ENCODE peak calls at places on chromosomes 13 and 19, in seven cellular contexts. B, G, F, E, Y, N and Q are unnamed samples.

GRCh38 chr19:16372065-16372915 is 47.7 kb downstream of the KLF2 start:
- DNase-seq in F (no peak), B (no peak), E (no peak), N (no peak), Y (no peak), G (no peak), Q (no peak)

GRCh38 chr13:99439850-99440604 is 61.2 kb upstream of the TM9SF2 start:
- DNase-seq in Y (no peak), F (no peak), B (no peak), G (no peak), N (no peak), E (no peak), Q (no peak)

GRCh38 chr13:29758591-29759114 is 91.8 kb downstream of the UBL3 start:
- DNase-seq in Y (peak), F (no peak), G (no peak), B (no peak), N (no peak), E (no peak), Q (peak)

GRCh38 chr13:38641164-38641948 is 45.5 kb upstream of the FREM2 start:
- DNase-seq in N (no peak), B (no peak), E (no peak), G (no peak), Y (no peak), F (no peak), Q (no peak)

GRCh38 chr13:98548230-98548629 is 28.7 kb downstream of the STK24 start:
- DNase-seq in N (peak), B (no peak), E (no peak), F (no peak), Y (no peak), G (no peak), Q (peak)

GRCh38 chr19:58511353-58512208 is at the start of gene SLC27A5:
- DNase-seq in Y (no peak), G (no peak), N (no peak), B (no peak), F (no peak), E (no peak), Q (no peak)

GRCh38 chr13:94481966-94482365 is 2.5 kb upstream of the DCT start:
- DNase-seq in N (peak), G (no peak), Y (no peak), E (no peak), B (no peak), F (no peak), Q (peak)

GRCh38 chr13:114230575-114230974 is 4.1 kb upstream of the CDC16 start:
- DNase-seq in B (no peak), Y (no peak), F (no peak), N (no peak), G (no peak), E (no peak), Q (no peak)

GRCh38 chr19:12647490-12648071 is 19.0 kb downstream of the MAN2B1 start:
- DNase-seq in B (peak), Y (peak), E (peak), G (no peak), N (no peak), F (peak), Q (no peak)

GRCh38 chr13:80428344-80429096 is 87.6 kb upstream of the SPRY2 start:
- DNase-seq in B (no peak), F (no peak), G (no peak), N (no peak), E (no peak), Y (peak), Q (no peak)

GRCh38 chr19:47564081-47564480 is 8.9 kb downstream of the ZNF541 start:
- DNase-seq in N (no peak), G (no peak), B (no peak), E (no peak), Y (no peak), F (no peak), Q (no peak)

GRCh38 chr19:10625003-10625761 is at the start of gene SLC44A2:
- DNase-seq in F (peak), Y (peak), N (peak), E (peak), B (peak), G (peak), Q (peak)

GRCh38 chr13:77040076-77040475 is 13.1 kb upstream of the FBXL3 start:
- DNase-seq in G (no peak), F (no peak), N (no peak), Y (no peak), E (no peak), B (no peak), Q (no peak)

GRCh38 chr13:97749174-97749573 is 204.3 kb upstream of the IPO5 start:
- DNase-seq in F (peak), N (peak), Y (peak), G (no peak), B (no peak), E (no peak), Q (no peak)

GRCh38 chr13:59568306-59568705 is 595.4 kb downstream of the DIAPH3 start:
- DNase-seq in N (no peak), B (no peak), G (no peak), E (no peak), Y (no peak), F (peak), Q (no peak)

GRCh38 chr13:51444922-51445321 is 7.9 kb downstream of the INTS6 start:
- DNase-seq in E (no peak), N (peak), G (no peak), F (peak), B (no peak), Y (no peak), Q (peak)

GRCh38 chr13:113224486-113224885 is 15.1 kb downstream of the CUL4A start:
- DNase-seq in B (no peak), Y (no peak), F (no peak), E (no peak), G (no peak), N (no peak), Q (no peak)

GRCh38 chr19:14118165-14119051 is 846 bp upstream of the PRKACA start:
- DNase-seq in N (peak), B (no peak), F (peak), Y (peak), E (peak), G (peak), Q (peak)

GRCh38 chr13:112968910-112969691 is at the start of gene MCF2L:
- DNase-seq in G (peak), N (peak), Y (no peak), B (peak), E (peak), F (peak), Q (peak)

GRCh38 chr19:36652958-36653357 is 13.7 kb downstream of the ZNF461 start:
- DNase-seq in B (no peak), Y (no peak), F (no peak), E (no peak), N (no peak), G (no peak), Q (no peak)

GRCh38 chr13:62643007-62643483 is 1227.4 kb upstream of the PCDH20 start:
- DNase-seq in Y (peak), E (no peak), G (no peak), N (peak), B (no peak), F (peak), Q (peak)

GRCh38 chr19:4172861-4173473 is 9.4 kb downstream of the SIRT6 start:
- DNase-seq in E (peak), N (peak), Y (peak), F (peak), G (peak), B (peak), Q (peak)

GRCh38 chr13:43805071-43805468 is 18.3 kb upstream of the ENOX1 start:
- DNase-seq in F (peak), B (no peak), G (no peak), N (peak), Y (peak), E (no peak), Q (peak)

GRCh38 chr19:55176116-55176515 is 4.0 kb downstream of the SYT5 start:
- DNase-seq in B (no peak), F (no peak), G (no peak), E (no peak), N (no peak), Y (no peak), Q (no peak)

GRCh38 chr13:28497143-28497876 is 2.4 kb upstream of the FLT1 start:
- DNase-seq in N (no peak), Y (no peak), G (no peak), B (no peak), F (no peak), E (no peak), Q (no peak)

GRCh38 chr19:5126498-5127223 is 157.7 kb downstream of the KDM4B start:
- DNase-seq in F (no peak), N (no peak), B (no peak), G (no peak), E (no peak), Y (no peak), Q (no peak)

GRCh38 chr13:76505437-76505836 is 380.8 kb downstream of the KCTD12 start:
- DNase-seq in G (no peak), F (no peak), Y (no peak), B (no peak), E (no peak), N (no peak), Q (no peak)

GRCh38 chr19:45457776-45458175 is 10.0 kb upstream of the FOSB start:
- DNase-seq in B (no peak), G (no peak), N (no peak), Y (no peak), E (no peak), F (no peak), Q (no peak)

GRCh38 chr13:95317037-95317989 is 16.1 kb upstream of the ABCC4 start:
- DNase-seq in N (no peak), F (no peak), G (no peak), B (no peak), E (no peak), Y (no peak), Q (peak)

GRCh38 chr19:1407662-1408299 is 395 bp downstream of the DAZAP1 start:
- DNase-seq in N (no peak), F (no peak), E (no peak), G (no peak), Y (no peak), B (no peak), Q (no peak)

GRCh38 chr19:2552859-2553258 is 76.9 kb downstream of the GADD45B start:
- DNase-seq in F (peak), B (no peak), E (no peak), N (no peak), G (no peak), Y (no peak), Q (peak)

GRCh38 chr13:76820759-76821158 is 65.4 kb downstream of the KCTD12 start:
- DNase-seq in G (no peak), F (peak), E (no peak), Y (no peak), B (no peak), N (no peak), Q (peak)

GRCh38 chr19:13447978-13448377 is 58.3 kb downstream of the CACNA1A start:
- DNase-seq in Y (no peak), G (no peak), F (no peak), N (no peak), B (no peak), E (no peak), Q (no peak)

GRCh38 chr13:73224708-73225107 is 165.9 kb downstream of the KLF5 start:
- DNase-seq in G (no peak), F (no peak), E (no peak), B (no peak), Y (no peak), N (peak), Q (no peak)

GRCh38 chr13:59880468-59880867 is 283.3 kb downstream of the DIAPH3 start:
- DNase-seq in N (peak), E (no peak), G (no peak), F (no peak), B (no peak), Y (no peak), Q (peak)

GRCh38 chr13:58119351-58119750 is 487.8 kb downstream of the PCDH17 start:
- DNase-seq in N (no peak), Y (no peak), E (no peak), B (no peak), F (no peak), G (no peak), Q (no peak)

GRCh38 chr13:18948012-18948663 is 233.5 kb downstream of the TUBA3C start:
- DNase-seq in N (no peak), E (no peak), Y (no peak), F (no peak), G (no peak), B (no peak), Q (no peak)

GRCh38 chr13:18948664-18949488 is 232.7 kb downstream of the TUBA3C start:
- DNase-seq in B (no peak), N (no peak), F (no peak), G (no peak), E (no peak), Y (no peak), Q (no peak)

GRCh38 chr13:18949970-18950369 is 231.7 kb downstream of the TUBA3C start:
- DNase-seq in E (no peak), G (no peak), F (no peak), B (no peak), Y (no peak), N (no peak), Q (no peak)

GRCh38 chr13:18947376-18947977 is 234.1 kb downstream of the TUBA3C start:
- DNase-seq in Y (no peak), B (no peak), G (no peak), F (no peak), N (no peak), E (no peak), Q (no peak)

GRCh38 chr13:18949489-18949761 is 232.2 kb downstream of the TUBA3C start:
- DNase-seq in E (no peak), B (no peak), F (no peak), Y (no peak), G (no peak), N (no peak), Q (no peak)
- H2BK120ac ChIP-seq in E (no peak), B (no peak), F (no peak), Y (no peak), G (no peak), N (no peak), Q (no peak)

DNA sequence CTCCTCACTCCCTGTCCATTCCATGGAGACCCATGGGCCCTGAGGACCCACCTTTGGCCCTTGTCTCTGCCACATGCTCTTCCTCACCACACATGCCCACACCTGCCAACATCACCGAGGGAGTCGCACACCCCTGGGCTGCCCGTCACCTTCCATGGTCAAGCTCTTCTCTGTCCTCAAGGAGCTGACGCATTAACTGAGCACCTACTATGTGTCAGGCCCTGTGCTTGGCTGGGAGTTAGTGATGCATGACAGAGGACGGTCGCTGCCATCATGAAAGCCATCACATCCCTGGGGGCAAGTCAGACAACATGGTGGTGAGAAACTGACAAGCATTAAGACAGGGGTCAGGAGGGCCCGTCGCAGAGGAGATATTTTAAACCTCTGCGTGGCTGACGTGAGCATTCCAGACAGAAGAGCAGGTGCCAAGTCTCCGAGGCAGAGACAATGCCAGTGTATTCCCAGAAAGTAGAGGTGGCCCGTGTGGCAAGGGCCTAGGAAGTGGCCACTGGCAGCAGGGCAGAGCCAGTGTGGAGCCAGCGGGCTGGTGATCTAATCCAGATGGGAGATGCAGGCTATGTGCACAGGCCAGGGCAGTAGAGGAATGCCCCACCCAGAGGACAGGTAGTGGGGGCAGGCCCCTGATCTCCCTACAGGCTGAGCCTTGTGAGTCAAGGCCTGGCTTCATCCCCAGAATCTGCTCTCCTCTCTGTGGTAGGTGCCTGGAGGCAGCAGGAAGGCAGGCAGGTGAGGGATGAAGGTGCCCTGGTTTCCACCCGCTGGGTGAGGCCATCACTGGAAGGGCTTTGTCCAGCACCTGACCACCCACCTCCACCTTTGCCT is 21.2 kb downstream of the ELAVL1 start:
- DNase-seq in F (no peak), G (no peak), B (no peak), E (no peak), Y (no peak), N (no peak), Q (no peak)
- H3K4me2 ChIP-seq in F (no peak), G (no peak), B (no peak), E (no peak), Y (no peak), N (no peak), Q (no peak)

GRCh38 chr13:85194482-85194881 is 604.7 kb downstream of the SLITRK6 start:
- DNase-seq in E (no peak), G (no peak), F (no peak), Y (no peak), N (no peak), B (no peak), Q (no peak)
- H2BK120ac ChIP-seq in E (no peak), G (no peak), F (no peak), Y (no peak), N (no peak), B (no peak), Q (no peak)

GRCh38 chr19:53980553-53981407 is 10.7 kb upstream of the CACNG6 start:
- DNase-seq in Y (no peak), E (peak), B (peak), G (no peak), F (peak), N (peak), Q (peak)
- H3K4me2 ChIP-seq in Y (peak), E (peak), B (peak), G (peak), F (peak), N (peak), Q (no peak)

GRCh38 chr19:19822148-19822429 is 539 bp upstream of the ZNF506 start:
- DNase-seq in N (no peak), F (no peak), Y (no peak), E (no peak), G (no peak), B (no peak), Q (no peak)
- H2BK120ac ChIP-seq in N (no peak), F (no peak), Y (no peak), E (no peak), G (no peak), B (no peak), Q (no peak)

GRCh38 chr13:24202215-24202614 is 41.7 kb downstream of the SPATA13 start:
- DNase-seq in B (no peak), F (no peak), Y (no peak), E (no peak), G (no peak), N (no peak), Q (no peak)
- H3K4me2 ChIP-seq in B (no peak), F (no peak), Y (no peak), E (no peak), G (no peak), N (no peak), Q (no peak)

GRCh38 chr19:40758491-40758890 is 7.5 kb downstream of the SNRPA start:
- DNase-seq in Y (no peak), F (no peak), B (no peak), E (no peak), G (no peak), N (no peak), Q (no peak)

GRCh38 chr19:40756502-40757110 is 5.6 kb downstream of the SNRPA start:
- DNase-seq in N (no peak), B (no peak), E (no peak), F (no peak), G (no peak), Y (peak), Q (no peak)

GRCh38 chr19:40751065-40751923 is at the start of gene SNRPA:
- DNase-seq in E (peak), F (peak), Y (peak), N (peak), G (peak), B (peak), Q (peak)

GRCh38 chr19:40754611-40755247 is 3.7 kb downstream of the SNRPA start:
- DNase-seq in E (no peak), Y (peak), N (peak), G (no peak), B (no peak), F (no peak), Q (peak)

DNA sequence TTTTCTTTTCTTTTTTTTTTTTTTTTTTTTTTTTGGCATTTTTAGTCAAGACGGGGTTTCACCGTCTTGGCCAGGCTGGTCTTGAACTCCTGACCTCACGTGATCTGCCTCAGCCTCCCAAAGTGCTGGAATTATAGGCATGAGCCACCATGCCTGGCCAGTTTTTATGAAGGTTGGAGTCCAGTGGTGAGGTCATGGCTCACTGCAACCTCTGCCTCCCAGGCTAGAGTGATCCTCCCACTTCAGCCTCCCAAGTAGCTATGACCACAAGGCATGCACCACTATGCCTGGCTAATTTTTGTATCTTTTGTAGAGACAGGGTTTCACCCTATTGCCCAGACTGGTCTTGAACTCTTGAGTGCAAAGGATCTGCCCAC is 4.2 kb downstream of the SNRPA start:
- DNase-seq in B (no peak), G (no peak), F (no peak), Y (peak), N (no peak), E (no peak), Q (no peak)
- H2BK120ac ChIP-seq in B (no peak), G (no peak), F (no peak), Y (no peak), N (no peak), E (no peak), Q (no peak)

GRCh38 chr19:30064776-30065494 is 122.9 kb downstream of the URI1 start:
- DNase-seq in E (no peak), N (no peak), Y (no peak), B (no peak), G (no peak), F (no peak), Q (no peak)
- H3K4me2 ChIP-seq in E (no peak), N (no peak), Y (no peak), B (no peak), G (no peak), F (no peak), Q (no peak)

DNA sequence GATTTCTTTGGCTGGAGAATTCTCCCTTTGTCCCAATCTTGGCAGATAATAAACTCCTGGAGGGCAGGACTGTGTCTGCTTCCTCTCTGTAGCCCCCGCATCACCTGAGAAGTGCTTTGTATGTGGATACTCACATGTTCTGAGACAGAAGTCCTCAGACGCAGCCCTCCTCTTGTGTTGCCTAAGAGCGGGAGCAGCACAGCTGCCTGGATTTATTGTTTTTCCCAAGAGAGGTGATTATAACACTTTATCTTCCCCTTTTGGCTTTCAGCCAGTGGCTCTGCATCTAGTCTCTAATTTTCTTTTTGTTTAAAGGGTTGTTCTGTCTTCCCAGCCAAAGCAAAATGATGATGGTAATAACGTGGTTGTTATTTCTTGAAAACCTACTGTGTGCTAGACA is 36.1 kb downstream of the OLFM4 start:
- DNase-seq in Y (no peak), E (no peak), N (no peak), G (no peak), B (no peak), F (no peak), Q (no peak)
- H2BK120ac ChIP-seq in Y (no peak), E (no peak), N (no peak), G (no peak), B (no peak), F (no peak), Q (no peak)